ENCODE peak calls at places on chromosomes 13 and 19, in nine cellular contexts. C, Z, D, G, I, Y, R, N and A are unnamed samples.
A peak's percentile ranks its signal among the peaks of the same experiment; 100 is the strongest.

GRCh38 chr19:58279925-58280316 is 1.2 kb downstream of the ZNF8 start:
- DNase-seq in C (no peak), Z (no peak), D (no peak), G (no peak), I (no peak), Y (no peak), R (no peak), N (no peak), A (no peak)

GRCh38 chr13:55007681-55008080 is 1979.1 kb downstream of the OLFM4 start:
- DNase-seq in C (no peak), Z (no peak), D (no peak), G (no peak), I (no peak), Y (no peak), R (no peak), N (no peak), A (no peak)

GRCh38 chr13:66033924-66034323 is 1196.2 kb downstream of the PCDH9 start:
- DNase-seq in C (no peak), Z (no peak), D (no peak), G (no peak), I (no peak), Y (no peak), R (no peak), N (peak; percentile 18), A (no peak)

GRCh38 chr13:84446972-84447700 is 564.9 kb upstream of the SLITRK1 start:
- DNase-seq in C (no peak), Z (no peak), D (no peak), G (no peak), I (no peak), Y (peak; percentile 6), R (no peak), N (no peak), A (no peak)

GRCh38 chr13:43783820-43784219 is 3.0 kb downstream of the ENOX1 start:
- DNase-seq in C (no peak), Z (no peak), D (no peak), G (no peak), I (no peak), Y (no peak), R (no peak), N (peak; percentile 55), A (peak; percentile 49)

GRCh38 chr19:12364391-12365093 is 941 bp downstream of the ZNF442 start:
- DNase-seq in C (peak; percentile 51), Z (no peak), D (no peak), G (peak; percentile 68), I (peak; percentile 68), Y (peak; percentile 30), R (no peak), N (peak; percentile 33), A (no peak)

GRCh38 chr13:95920485-95920884 is 132.7 kb downstream of the UGGT2 start:
- DNase-seq in C (no peak), Z (no peak), D (no peak), G (no peak), I (no peak), Y (no peak), R (no peak), N (no peak), A (no peak)

GRCh38 chr19:38142176-38143035 is 81.6 kb downstream of the DPF1 start:
- DNase-seq in C (no peak), Z (no peak), D (no peak), G (no peak), I (no peak), Y (peak; percentile 42), R (peak; percentile 63), N (peak; percentile 83), A (peak; percentile 81)

GRCh38 chr13:93146584-93147292 is 79.9 kb upstream of the GPC6 start:
- DNase-seq in C (no peak), Z (no peak), D (no peak), G (no peak), I (no peak), Y (no peak), R (no peak), N (no peak), A (peak; percentile 16)

GRCh38 chr13:114320065-114320464 is 5.8 kb downstream of the CHAMP1 start:
- DNase-seq in C (no peak), Z (no peak), D (no peak), G (no peak), I (no peak), Y (no peak), R (no peak), N (no peak), A (no peak)

GRCh38 chr19:16836115-16836905 is 7.1 kb downstream of the SIN3B start:
- DNase-seq in C (peak; percentile 71), Z (no peak), D (no peak), G (no peak), I (no peak), Y (peak; percentile 10), R (peak; percentile 45), N (peak; percentile 19), A (no peak)

GRCh38 chr13:32476892-32477291 is 49.0 kb upstream of the N4BP2L1 start:
- DNase-seq in C (no peak), Z (no peak), D (no peak), G (no peak), I (no peak), Y (no peak), R (no peak), N (no peak), A (no peak)

DNA sequence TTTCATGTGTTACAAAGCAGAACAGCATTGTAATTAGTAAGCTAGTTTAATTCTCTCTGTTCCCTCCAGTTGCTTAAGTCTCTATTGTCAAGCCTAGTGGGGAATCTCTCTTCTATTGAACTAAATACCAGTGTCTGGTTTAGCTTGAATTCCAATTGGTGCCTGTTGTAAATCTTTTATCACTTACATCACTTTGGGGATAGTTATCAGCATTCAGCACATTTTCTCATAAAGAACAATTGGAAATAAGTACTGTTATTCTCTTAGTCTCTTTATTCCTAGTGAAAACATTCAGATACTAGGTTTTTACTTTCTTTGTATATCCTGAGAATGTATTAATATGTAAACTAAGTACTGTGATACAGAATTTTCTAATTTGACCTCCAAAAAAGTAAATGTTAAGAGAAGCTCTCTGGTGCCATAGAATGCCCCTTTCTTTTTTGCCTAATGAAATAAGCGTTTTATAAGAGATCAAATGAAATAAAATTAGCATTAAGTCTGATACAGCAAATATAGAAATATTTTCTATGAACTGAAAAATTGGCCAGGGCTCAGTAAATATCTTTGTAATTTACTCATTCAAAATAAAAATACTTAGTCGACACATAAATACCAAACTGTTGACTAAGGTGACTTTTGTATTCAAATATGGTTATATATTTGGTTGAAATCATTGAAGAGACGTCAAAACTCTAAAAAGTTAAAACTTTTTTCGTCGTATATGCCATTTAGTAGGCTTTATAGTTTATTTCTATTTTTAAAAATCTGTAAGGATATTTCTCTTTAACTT is 25.4 kb downstream of the IPO5 start:
- DNase-seq in C (no peak), Z (no peak), D (no peak), G (no peak), I (no peak), Y (no peak), R (no peak), N (peak; percentile 85), A (no peak)
- H3K36me3 ChIP-seq in C (no peaks in the 10 kb centered on the region), Z (peaks cover 14% of the 10 kb centered on the region), D (no peaks in the 10 kb centered on the region), G (no peaks in the 10 kb centered on the region), I (peaks cover 13% of the 10 kb centered on the region), Y (no peaks in the 10 kb centered on the region), R (peaks cover 39% of the 10 kb centered on the region), N (peaks cover 28% of the 10 kb centered on the region), A (peaks cover 22% of the 10 kb centered on the region)

GRCh38 chr19:35248310-35249145 is at the start of gene LSR:
- DNase-seq in C (peak; percentile 78), Z (peak; percentile 91), D (peak; percentile 56), G (no peak), I (peak; percentile 94), Y (peak; percentile 96), R (peak; percentile 99), N (peak; percentile 97), A (peak; percentile 87)
- H3K4me3 ChIP-seq in C (peak within 1 kb of the TSS; percentile 51), Z (peak within 1 kb of the TSS; percentile 45), D (peak within 1 kb of the TSS; percentile 76), G (peak within 1 kb of the TSS; percentile 36), I (peak within 1 kb of the TSS; percentile 69), Y (peak within 1 kb of the TSS; percentile 93), R (peak within 1 kb of the TSS; percentile 82), N (peak within 1 kb of the TSS; percentile 95), A (peak within 1 kb of the TSS; percentile 98)

DNA sequence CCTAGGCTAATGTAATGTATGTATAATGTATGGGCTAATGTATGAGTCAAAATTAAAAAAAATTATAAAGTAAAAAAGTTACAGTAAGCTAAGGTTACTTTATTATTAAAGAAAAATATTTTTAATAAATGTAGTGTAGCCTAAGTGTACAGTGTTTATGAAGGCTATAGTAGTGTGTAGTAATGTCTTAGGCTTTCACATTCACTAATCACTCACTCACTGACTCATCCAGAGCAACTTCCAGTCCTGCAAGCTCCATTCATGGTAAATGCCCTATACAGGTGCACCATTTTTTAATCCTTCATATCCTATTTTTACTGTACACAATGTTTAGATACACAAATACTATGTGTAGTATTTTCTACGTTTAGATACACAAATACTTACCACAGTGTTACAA is 1.8 kb upstream of the TMEM272 start:
- DNase-seq in C (no peak), Z (no peak), D (no peak), G (no peak), I (no peak), Y (no peak), R (no peak), N (no peak), A (no peak)
- H3K4me1 ChIP-seq in C (no peaks in the 10 kb centered on the region), Z (peaks cover 12% of the 10 kb centered on the region), D (peaks cover 5% of the 10 kb centered on the region), G (peaks cover 8% of the 10 kb centered on the region), I (peaks cover 6% of the 10 kb centered on the region), Y (peaks cover 10% of the 10 kb centered on the region), R (peaks cover 3% of the 10 kb centered on the region), N (no peaks in the 10 kb centered on the region), A (peaks cover 5% of the 10 kb centered on the region)

DNA sequence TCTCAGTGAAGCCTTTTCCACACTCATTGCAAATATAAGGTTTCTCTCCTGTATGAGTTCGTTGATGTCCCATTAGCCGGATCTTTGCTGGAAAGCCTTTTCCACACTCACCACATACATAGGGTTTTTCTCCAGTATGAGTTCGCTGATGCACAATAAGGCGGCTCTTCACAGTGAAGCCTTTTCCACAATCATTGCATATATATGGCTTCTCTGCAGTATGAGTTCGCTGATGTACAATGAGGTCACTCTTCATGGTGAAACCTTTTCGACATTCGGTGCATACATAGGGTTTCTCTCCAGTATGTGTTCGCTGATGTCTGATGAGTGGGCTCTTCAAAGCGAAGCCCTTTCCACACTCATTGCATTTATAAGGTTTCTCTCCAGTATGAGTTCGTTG is 6.8 kb upstream of the ZNF350 start:
- DNase-seq in C (no peak), Z (no peak), D (no peak), G (no peak), I (no peak), Y (no peak), R (no peak), N (no peak), A (no peak)
- H3K36me3 ChIP-seq in C (peaks cover 44% of the 10 kb centered on the region), Z (peaks cover 65% of the 10 kb centered on the region), D (peaks cover 46% of the 10 kb centered on the region), G (peaks cover 42% of the 10 kb centered on the region), I (peaks cover 40% of the 10 kb centered on the region), Y (peaks cover 29% of the 10 kb centered on the region), R (no peaks in the 10 kb centered on the region), N (peaks cover 50% of the 10 kb centered on the region), A (peaks cover 12% of the 10 kb centered on the region)

GRCh38 chr19:54489766-54490165 is 12.9 kb upstream of the LAIR2 start:
- DNase-seq in C (no peak), Z (no peak), D (no peak), G (no peak), I (no peak), Y (no peak), R (no peak), N (no peak), A (no peak)
- H3K4me3 ChIP-seq in C (no peak overlapping the region), Z (no peak overlapping the region), D (no peak overlapping the region), G (no peak overlapping the region), I (no peak overlapping the region), Y (no peak overlapping the region), R (no peak overlapping the region), N (no peak overlapping the region), A (no peak overlapping the region)